ENCODE peak calls at places on chromosome 13, in seven cellular contexts. K is tibial nerve, J is K562, U is suprapubic skin, Y is A549, W is H1, S is ovary. A is an unnamed sample.

GRCh38 chr13:59444210-59444857 is 719.4 kb downstream of the DIAPH3 start:
- DNase-seq in W (no peak), J (no peak), U (no peak), Y (no peak), K (no peak), S (no peak), A (no peak)

GRCh38 chr13:33787051-33787591 is 30.8 kb upstream of the RFC3 start:
- DNase-seq in S (no peak), J (no peak), U (no peak), K (no peak), Y (no peak), W (no peak), A (no peak)

GRCh38 chr13:67229438-67230242 is 496 bp downstream of the PCDH9 start:
- DNase-seq in Y (no peak), W (no peak), S (no peak), J (no peak), K (peak), U (no peak), A (no peak)

GRCh38 chr13:50125556-50126377 is 110.5 kb downstream of the KCNRG start:
- DNase-seq in J (peak), Y (peak), U (peak), W (no peak), S (peak), K (peak), A (peak)

GRCh38 chr13:112959206-112959605 is 9.8 kb upstream of the MCF2L start:
- DNase-seq in K (no peak), S (peak), Y (no peak), W (no peak), J (no peak), U (peak), A (no peak)

GRCh38 chr13:61812286-61812685 is 396.6 kb upstream of the PCDH20 start:
- DNase-seq in Y (no peak), S (no peak), U (no peak), J (no peak), K (no peak), W (no peak), A (no peak)

GRCh38 chr13:113981201-113981605 is 7.3 kb upstream of the C13orf46 start:
- DNase-seq in Y (peak), K (peak), W (no peak), J (no peak), U (peak), S (peak), A (peak)

GRCh38 chr13:99258210-99258860 is at the start of gene GPR18:
- DNase-seq in Y (no peak), J (no peak), W (no peak), K (no peak), S (no peak), U (no peak), A (no peak)

GRCh38 chr13:48818495-48818961 is 157.2 kb upstream of the FNDC3A start:
- DNase-seq in S (no peak), K (no peak), U (peak), W (no peak), J (no peak), Y (peak), A (no peak)

GRCh38 chr13:33316890-33317289 is 31.3 kb upstream of the STARD13 start:
- DNase-seq in K (no peak), S (no peak), Y (no peak), W (no peak), U (no peak), J (no peak), A (no peak)

GRCh38 chr13:65011403-65011802 is 2218.7 kb downstream of the PCDH9 start:
- DNase-seq in J (no peak), Y (no peak), U (no peak), K (no peak), W (no peak), S (no peak), A (no peak)

GRCh38 chr13:113649212-113649611 is 8.8 kb downstream of the ATP4B start:
- DNase-seq in Y (no peak), W (no peak), U (peak), K (no peak), S (peak), J (no peak), A (peak)

GRCh38 chr13:110571897-110572777 is 10.6 kb upstream of the RAB20 start:
- DNase-seq in J (no peak), K (no peak), U (no peak), Y (no peak), S (no peak), W (no peak), A (no peak)

GRCh38 chr13:102642475-102642874 is 45.7 kb downstream of the TPP2 start:
- DNase-seq in W (no peak), S (peak), J (no peak), U (no peak), K (no peak), Y (no peak), A (peak)

DNA sequence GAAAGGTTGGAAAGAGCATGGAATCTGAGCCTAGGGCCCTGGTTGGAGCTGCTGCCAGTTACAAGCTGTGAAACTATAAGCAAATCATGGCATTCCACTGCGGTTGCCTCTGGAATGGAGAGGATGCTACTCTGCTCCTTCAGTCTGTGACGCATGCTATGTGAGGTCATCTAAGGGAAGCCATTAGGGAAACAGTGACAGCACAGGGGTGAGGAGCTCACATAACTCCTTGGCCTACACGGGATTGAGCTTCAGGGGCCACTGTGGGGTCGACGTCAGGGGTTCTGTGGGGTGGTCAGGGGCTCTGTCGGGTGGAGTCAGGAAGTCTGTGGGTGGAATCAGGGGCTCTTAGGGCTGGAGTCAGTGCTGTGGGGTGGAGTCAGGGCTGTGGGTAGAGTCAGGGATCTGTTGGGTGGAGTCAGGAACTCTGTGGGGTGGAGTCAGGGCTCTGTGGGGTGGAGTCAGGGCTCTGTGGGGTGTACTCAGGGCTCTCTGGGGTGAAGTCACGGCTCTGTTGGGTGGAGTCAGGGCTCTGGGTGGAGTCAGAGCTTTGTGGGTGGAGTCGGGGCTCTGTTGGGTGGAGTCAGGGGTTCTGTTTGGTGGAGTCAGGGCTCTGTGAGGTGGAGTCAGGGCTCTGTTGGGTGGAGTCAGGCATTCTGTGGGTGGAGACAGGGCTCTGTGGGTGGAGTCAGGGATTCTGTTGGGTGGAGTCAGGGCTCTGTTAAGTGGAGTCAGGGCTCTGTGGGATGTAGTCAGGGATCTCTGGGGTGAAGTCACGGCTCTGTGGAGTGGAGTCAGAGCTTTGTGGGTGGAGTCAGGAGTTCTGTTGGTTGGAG is 35.8 kb upstream of the MEDAG start:
- DNase-seq in W (no peak), J (peak), Y (peak), K (peak), U (peak), S (peak), A (peak)
- TF ChIP-seq EP300 in W (no peak), J (no peak), Y (no peak), K (no peak), U (no peak), S (no peak), A (no peak)

DNA sequence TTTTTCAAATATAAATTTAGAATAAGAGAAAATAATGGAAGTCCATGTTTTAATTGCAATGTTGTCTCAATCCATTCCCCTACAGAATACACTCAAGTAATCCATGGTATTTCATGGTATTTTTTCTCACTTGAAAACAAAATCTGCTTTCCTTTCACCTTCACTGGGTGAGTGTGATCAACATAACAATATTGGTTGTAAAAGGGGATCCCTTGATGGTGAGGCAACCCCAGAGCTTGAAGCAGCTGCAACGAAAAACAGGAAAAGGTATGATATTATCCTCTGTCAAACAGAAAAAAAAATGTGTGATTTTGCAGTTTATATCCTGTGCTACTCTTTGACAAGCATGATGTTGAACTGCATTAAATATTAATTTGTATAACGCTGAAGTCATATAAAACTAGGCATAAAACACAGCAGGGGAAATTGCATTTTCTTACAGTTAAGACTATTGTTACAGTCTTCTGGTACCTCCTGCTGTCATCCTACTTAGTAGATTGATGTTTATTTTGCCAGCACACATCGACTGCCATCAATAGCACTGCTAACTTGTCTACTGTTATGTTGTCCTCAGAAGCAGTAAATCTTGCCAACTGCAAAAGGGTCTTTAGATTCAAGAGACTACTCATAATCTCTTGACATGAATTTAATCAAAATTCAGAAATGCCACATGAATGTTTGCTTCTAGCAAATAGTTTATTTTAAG is 373.1 kb upstream of the MIR17HG start:
- DNase-seq in J (no peak), U (no peak), Y (no peak), S (no peak), W (no peak), K (no peak), A (no peak)
- TF ChIP-seq EP300 in J (no peak), U (no peak), Y (no peak), S (no peak), W (no peak), K (no peak), A (no peak)

GRCh38 chr13:84997858-84998257 is 801.4 kb downstream of the SLITRK6 start:
- DNase-seq in S (no peak), K (no peak), J (no peak), U (no peak), Y (no peak), W (no peak), A (no peak)

GRCh38 chr13:84998681-84999080 is 800.5 kb downstream of the SLITRK6 start:
- DNase-seq in J (no peak), K (no peak), U (no peak), Y (no peak), S (no peak), W (no peak), A (no peak)

GRCh38 chr13:84999252-84999651 is 800.0 kb downstream of the SLITRK6 start:
- DNase-seq in Y (no peak), J (no peak), S (no peak), U (no peak), W (no peak), K (no peak), A (no peak)

GRCh38 chr13:84994582-84994981 is 804.6 kb downstream of the SLITRK6 start:
- DNase-seq in W (no peak), U (no peak), Y (peak), S (no peak), K (no peak), J (no peak), A (no peak)
- TF ChIP-seq EP300 in W (no peak), U (no peak), Y (no peak), S (no peak), K (no peak), J (no peak), A (no peak)

GRCh38 chr13:46369506-46370268 is 17.4 kb downstream of the RUBCNL start:
- DNase-seq in U (no peak), W (no peak), J (no peak), K (no peak), Y (no peak), S (no peak), A (no peak)
- TF ChIP-seq EP300 in U (no peak), W (no peak), J (no peak), K (no peak), Y (no peak), S (no peak), A (no peak)

GRCh38 chr13:44591316-44591715 is 15.2 kb upstream of the TSC22D1 start:
- DNase-seq in K (no peak), J (peak), U (no peak), Y (no peak), S (no peak), W (no peak), A (no peak)
- TF ChIP-seq EP300 in K (no peak), J (no peak), U (no peak), Y (no peak), S (no peak), W (no peak), A (no peak)

GRCh38 chr13:69956343-69956742 is 151.3 kb upstream of the ATXN8OS start:
- DNase-seq in S (no peak), W (no peak), Y (no peak), J (no peak), K (no peak), U (no peak), A (no peak)

GRCh38 chr13:69959041-69959440 is 148.6 kb upstream of the ATXN8OS start:
- DNase-seq in K (no peak), S (no peak), Y (no peak), J (no peak), U (no peak), W (no peak), A (no peak)
- TF ChIP-seq EP300 in K (no peak), S (no peak), Y (no peak), J (no peak), U (no peak), W (no peak), A (no peak)

DNA sequence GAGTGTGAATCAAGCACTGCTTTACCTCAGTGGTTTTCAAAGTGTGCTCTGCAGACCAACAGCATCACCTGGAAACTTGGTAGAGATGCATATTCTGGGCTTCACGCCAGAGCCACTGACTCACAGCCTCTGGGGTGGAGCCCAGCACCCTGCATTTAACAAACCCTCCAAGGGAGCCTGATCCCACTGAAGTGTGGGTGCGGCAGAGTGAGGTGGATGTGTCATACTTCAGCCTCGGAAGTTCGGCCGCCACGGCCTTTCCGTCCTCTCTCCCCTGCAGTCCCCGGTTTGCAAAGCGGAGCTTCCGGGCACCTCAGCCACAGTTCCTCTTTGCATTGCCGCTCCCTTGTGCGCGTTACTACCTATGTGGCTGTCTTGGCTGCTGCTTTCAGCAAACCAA is 33.3 kb upstream of the MICU2 start:
- DNase-seq in S (no peak), U (no peak), K (no peak), Y (peak), J (peak), W (no peak), A (peak)
- TF ChIP-seq EP300 in S (no peak), U (no peak), K (no peak), Y (no peak), J (no peak), W (no peak), A (no peak)

DNA sequence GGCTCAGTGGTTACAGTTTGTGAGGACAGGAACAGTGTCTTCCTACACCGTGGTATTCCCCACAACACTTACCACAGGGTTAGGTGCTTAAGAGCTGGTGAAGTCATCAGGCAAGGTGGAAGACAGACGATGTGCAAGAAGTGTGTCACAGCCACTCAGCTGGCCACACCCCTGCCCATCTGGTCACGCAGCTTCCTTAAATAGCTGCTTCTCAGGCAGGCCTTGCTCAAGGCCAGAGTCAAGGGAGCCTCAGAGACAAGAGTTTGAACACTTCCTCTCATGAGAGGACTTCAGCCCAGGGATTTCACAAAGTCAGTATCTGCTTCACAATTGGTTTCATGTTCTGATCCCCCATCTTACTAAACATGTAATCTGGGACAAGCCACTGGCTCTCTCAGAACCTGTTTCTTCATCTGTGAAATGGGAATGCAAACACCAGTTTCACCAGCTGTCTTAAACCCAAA is 80.3 kb upstream of the FRY start:
- DNase-seq in W (no peak), Y (no peak), U (no peak), S (no peak), J (no peak), K (peak), A (peak)
- TF ChIP-seq EP300 in W (no peak), Y (no peak), U (no peak), S (no peak), J (no peak), K (no peak), A (no peak)

GRCh38 chr13:108044929-108045328 is 170.4 kb downstream of the LIG4 start:
- DNase-seq in W (no peak), S (no peak), K (no peak), J (no peak), Y (no peak), U (no peak), A (no peak)
- TF ChIP-seq EP300 in W (no peak), S (no peak), K (no peak), J (no peak), Y (no peak), U (no peak), A (no peak)

DNA sequence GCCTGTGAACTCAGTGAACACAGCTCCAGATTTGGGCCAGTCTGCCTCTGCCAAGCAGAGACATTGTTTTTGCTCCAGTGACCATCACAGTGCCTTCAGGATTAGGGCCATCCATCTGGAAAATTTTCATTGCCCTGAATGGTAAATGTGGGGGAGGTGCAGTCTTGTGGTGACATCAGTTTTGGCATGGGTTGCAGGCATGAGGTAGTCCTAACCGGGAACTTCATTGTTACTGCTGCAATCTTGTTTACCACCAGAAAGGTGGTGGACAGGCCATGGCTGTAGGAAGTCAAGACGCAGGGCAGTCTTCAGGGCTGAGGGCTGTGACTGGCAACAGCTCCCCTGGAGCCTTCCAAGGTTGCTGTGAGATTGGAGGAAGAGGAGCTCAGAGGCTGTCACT is 55.2 kb downstream of the SPATA13 start:
- DNase-seq in U (no peak), K (peak), J (no peak), S (no peak), Y (no peak), W (no peak), A (no peak)
- TF ChIP-seq EP300 in U (no peak), K (no peak), J (no peak), S (no peak), Y (no peak), W (no peak), A (no peak)

A was measured in transverse colon.